ENCODE peak calls at places on chromosomes 13 and 19, in four cellular contexts. W, D, P and H are unnamed samples. For H3K9me3 and H3K36me3, the result is how much of the 10 kb centered on the place peaks cover.

GRCh38 chr19:49057636-49058234 is at the start of gene CGB7:
- DNase-seq in P (peak), W (no peak), D (peak), H (no peak)

GRCh38 chr13:24267801-24268200 is 41.6 kb upstream of the C1QTNF9 start:
- DNase-seq in D (no peak), P (no peak), W (no peak), H (no peak)

GRCh38 chr13:28754698-28755545 is 36.2 kb upstream of the SLC46A3 start:
- DNase-seq in W (peak), P (no peak), D (no peak), H (no peak)

GRCh38 chr19:29260477-29261317 is 47.7 kb upstream of the UQCRFS1 start:
- DNase-seq in W (peak), P (no peak), D (no peak), H (no peak)

GRCh38 chr13:114237415-114238112 is 2.9 kb downstream of the CDC16 start:
- DNase-seq in W (no peak), P (no peak), D (no peak), H (no peak)

GRCh38 chr13:98285317-98285716 is 108.2 kb upstream of the RNF113B start:
- DNase-seq in P (no peak), W (no peak), D (no peak), H (no peak)

GRCh38 chr13:75861786-75862185 is 225.7 kb downstream of the LMO7 start:
- DNase-seq in P (no peak), W (no peak), D (no peak), H (no peak)

GRCh38 chr13:27194895-27195764 is 23.5 kb upstream of the USP12 start:
- DNase-seq in P (no peak), D (no peak), W (no peak), H (no peak)

GRCh38 chr13:79833972-79834371 is 353.0 kb downstream of the NDFIP2 start:
- DNase-seq in D (no peak), P (no peak), W (no peak), H (no peak)

GRCh38 chr19:30092721-30093569 is 150.9 kb downstream of the URI1 start:
- DNase-seq in P (peak), W (no peak), D (no peak), H (no peak)

GRCh38 chr13:29106651-29107050 is 286.5 kb downstream of the MTUS2 start:
- DNase-seq in D (no peak), W (no peak), P (no peak), H (no peak)

GRCh38 chr19:33740811-33741396 is 55.8 kb upstream of the KCTD15 start:
- DNase-seq in D (no peak), P (peak), W (no peak), H (no peak)

GRCh38 chr13:107650081-107650701 is 565.1 kb downstream of the LIG4 start:
- DNase-seq in W (no peak), D (peak), P (peak), H (no peak)

GRCh38 chr13:83753912-83754624 is 128.2 kb downstream of the SLITRK1 start:
- DNase-seq in W (no peak), P (no peak), D (no peak), H (no peak)

GRCh38 chr19:29636553-29637325 is 28.5 kb upstream of the PLEKHF1 start:
- DNase-seq in W (no peak), P (no peak), D (no peak), H (no peak)

GRCh38 chr19:18488838-18489626 is 32.8 kb downstream of the ELL start:
- DNase-seq in D (no peak), P (no peak), W (no peak), H (no peak)

GRCh38 chr13:80054806-80055205 is 286.1 kb downstream of the SPRY2 start:
- DNase-seq in W (no peak), D (no peak), P (no peak), H (no peak)

GRCh38 chr19:47232422-47233211 is 1.6 kb upstream of the BBC3 start:
- DNase-seq in D (no peak), P (no peak), W (no peak), H (no peak)

GRCh38 chr19:8512115-8512967 is 1.6 kb downstream of the ZNF414 start:
- DNase-seq in W (no peak), P (peak), D (no peak), H (no peak)

GRCh38 chr19:27691991-27692390 is 1521.0 kb downstream of the UQCRFS1 start:
- DNase-seq in P (no peak), W (no peak), D (no peak), H (no peak)

GRCh38 chr13:60482012-60482411 is 85.0 kb downstream of the TDRD3 start:
- DNase-seq in W (no peak), D (no peak), P (no peak), H (no peak)

GRCh38 chr19:3672993-3673392 is 27.3 kb downstream of the PIP5K1C start:
- DNase-seq in W (no peak), P (no peak), D (no peak), H (no peak)

DNA sequence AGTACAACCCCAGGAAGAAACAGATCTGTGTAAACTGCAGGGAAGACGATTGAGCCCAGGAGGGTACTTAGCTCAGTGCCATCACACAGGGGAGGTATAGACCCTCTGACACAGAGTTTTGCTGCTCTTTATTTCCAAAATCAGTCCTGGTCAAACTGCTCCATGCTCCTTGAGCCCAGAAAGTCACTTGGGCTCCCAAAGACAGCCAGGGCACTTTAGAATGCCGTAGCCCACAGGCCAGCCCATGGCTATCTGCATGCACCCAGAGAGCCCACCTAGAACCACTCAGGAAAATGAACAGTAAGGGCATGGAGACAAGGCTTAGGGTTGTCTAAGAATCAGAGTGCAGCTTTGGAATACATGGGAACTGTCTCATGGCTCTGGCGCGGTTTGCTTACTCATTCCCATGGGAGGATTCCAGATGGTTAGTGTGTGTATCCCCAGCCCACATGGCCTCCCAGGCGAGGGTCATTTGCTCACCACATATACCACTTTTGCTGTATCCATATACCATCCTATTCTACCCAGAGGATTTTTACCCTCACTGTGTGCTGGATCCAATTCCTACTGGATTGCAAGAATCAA is 14.7 kb upstream of the PDCD5 start:
- DNase-seq in P (no peak), D (no peak), W (no peak), H (no peak)
- H3K9me3 ChIP-seq in P (under half), D (under half), W (under half), H (under half)

DNA sequence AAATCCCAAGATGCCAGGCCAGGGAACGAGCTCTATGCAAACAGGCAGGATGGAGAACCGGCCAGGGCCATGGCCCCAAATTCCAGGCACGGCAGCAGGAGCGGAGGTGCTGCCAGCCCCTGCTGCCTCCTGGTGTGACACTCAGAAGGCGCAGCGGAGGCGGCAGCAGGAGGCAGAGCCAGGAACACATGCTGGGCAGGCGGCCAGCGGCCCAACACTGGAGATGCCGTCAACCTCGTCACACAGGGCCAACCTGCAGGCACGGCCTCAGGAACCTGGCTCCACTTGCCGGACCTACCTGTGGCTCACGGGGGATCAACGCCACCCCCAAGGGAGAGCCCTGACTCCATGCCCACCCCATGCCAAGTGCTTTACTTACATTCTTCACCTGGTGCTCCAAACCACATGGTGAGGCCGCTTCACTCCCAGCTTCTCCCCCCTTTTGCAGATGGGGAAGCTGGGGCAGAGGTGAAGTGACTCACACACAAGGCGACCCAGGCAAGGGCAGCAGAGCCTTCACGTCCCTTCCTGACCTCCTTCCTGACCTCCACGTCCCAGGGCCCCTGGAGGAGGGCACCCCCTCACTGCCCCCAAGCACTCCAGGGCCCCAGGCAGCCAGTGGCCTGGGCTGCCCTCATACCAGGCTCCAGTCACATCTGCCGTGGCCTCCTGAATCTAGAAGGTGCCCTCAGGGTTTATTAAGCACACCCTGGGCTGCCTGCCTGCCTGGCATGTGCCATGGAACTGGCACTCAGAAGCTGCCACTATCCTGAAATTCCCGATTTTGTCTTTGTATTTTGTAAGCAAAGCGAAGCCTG is 43.5 kb downstream of the GGACT start:
- DNase-seq in W (no peak), P (peak), D (no peak), H (no peak)
- H3K36me3 ChIP-seq in W (under half), P (under half), D (under half), H (under half)

DNA sequence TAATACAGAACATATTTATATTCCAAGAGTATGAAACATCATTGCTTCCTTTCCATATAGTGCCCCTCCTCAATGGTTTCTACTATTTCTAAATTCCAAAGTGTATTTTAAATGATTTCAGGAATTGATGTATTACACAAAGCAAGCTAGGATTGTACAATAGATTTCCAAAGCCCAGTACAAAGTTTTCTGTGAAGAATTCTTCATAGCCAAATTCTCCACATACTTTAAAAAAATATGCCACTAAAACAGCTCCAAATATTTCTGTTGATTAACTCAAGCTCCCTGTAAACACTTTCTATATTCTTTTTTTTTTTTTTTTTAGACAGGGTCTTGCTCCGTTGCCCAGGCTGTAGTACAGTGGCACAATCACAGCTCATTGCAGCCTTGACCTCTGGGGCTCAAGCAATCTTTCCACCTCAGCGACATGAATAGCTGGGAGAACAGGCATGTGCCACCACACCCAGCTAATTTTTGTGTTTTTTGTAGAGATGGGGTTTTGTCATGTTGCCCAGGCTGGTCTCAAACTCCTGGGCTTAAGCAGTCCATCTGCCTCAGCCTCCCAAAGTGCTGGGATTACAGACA is 50.6 kb downstream of the ELF1 start:
- DNase-seq in D (no peak), W (no peak), P (no peak), H (no peak)
- H3K27ac ChIP-seq in D (no peak), W (no peak), P (no peak), H (no peak)

GRCh38 chr19:23382955-23383354 is 12.3 kb downstream of the ZNF91 start:
- DNase-seq in D (no peak), P (no peak), W (no peak), H (no peak)

GRCh38 chr19:23384166-23384565 is 11.1 kb downstream of the ZNF91 start:
- DNase-seq in W (no peak), P (no peak), D (no peak), H (no peak)

GRCh38 chr19:23385404-23385803 is 9.9 kb downstream of the ZNF91 start:
- DNase-seq in D (no peak), W (no peak), P (no peak), H (no peak)

GRCh38 chr19:23381114-23381513 is 14.2 kb downstream of the ZNF91 start:
- DNase-seq in P (no peak), D (no peak), W (no peak), H (no peak)

GRCh38 chr19:23384858-23385257 is 10.4 kb downstream of the ZNF91 start:
- DNase-seq in P (no peak), W (no peak), D (no peak), H (no peak)
- H3K9me3 ChIP-seq in P (under half), W (under half), D (under half), H (under half)

GRCh38 chr19:1365306-1365963 is 18.3 kb upstream of the NDUFS7 start:
- DNase-seq in W (no peak), D (no peak), P (no peak), H (no peak)
- H3K36me3 ChIP-seq in W (half or more), D (under half), P (half or more), H (under half)

GRCh38 chr19:17045907-17046502 is 19.4 kb upstream of the CPAMD8 start:
- DNase-seq in P (no peak), W (no peak), D (no peak), H (no peak)
- H3K27ac ChIP-seq in P (no peak), W (no peak), D (no peak), H (no peak)

DNA sequence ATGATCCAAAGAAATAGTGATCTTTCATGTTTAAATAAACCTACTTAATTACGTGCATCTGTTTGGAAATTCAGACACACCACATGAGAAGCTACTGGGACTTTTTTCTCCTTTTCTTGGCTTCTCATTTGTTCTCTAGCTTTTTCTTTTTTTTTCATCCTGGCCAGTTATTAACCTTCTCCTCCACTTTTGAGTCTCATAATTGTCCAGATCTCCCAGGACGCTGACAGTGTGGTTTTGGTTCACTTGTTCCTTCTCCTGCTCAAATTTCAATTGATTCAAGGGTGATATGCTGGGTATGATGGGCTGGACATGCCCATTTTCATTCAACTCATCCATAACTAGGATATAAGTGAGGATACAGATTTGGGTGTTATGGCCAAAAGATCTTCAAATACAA is 152.3 kb downstream of the TM9SF2 start:
- DNase-seq in P (no peak), W (peak), D (no peak), H (no peak)
- H3K9me3 ChIP-seq in P (under half), W (under half), D (under half), H (under half)

DNA sequence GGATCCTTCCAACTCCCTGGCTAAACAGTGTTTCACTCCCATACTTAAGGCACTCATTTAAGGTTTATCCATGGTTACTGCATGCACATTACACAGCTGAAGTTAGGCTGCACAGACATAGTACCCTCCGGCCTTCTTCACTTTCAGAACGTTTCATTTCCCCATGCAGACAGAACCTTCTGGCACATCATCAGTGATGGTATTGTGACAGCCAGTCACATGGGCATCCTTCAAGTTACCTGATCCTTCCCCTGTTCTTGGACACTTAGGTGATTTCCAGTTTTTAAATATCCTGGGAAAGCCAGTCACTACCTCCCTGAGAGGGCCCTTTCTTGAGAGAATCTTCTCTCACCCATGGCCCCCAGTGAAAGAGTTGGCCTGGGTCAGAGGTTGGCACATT is 9.1 kb downstream of the SMIM7 start:
- DNase-seq in W (no peak), D (no peak), P (no peak), H (no peak)
- H3K36me3 ChIP-seq in W (half or more), D (half or more), P (half or more), H (under half)

GRCh38 chr19:13169769-13170168 is 19.6 kb downstream of the IER2 start:
- DNase-seq in W (no peak), P (no peak), D (no peak), H (no peak)

GRCh38 chr19:13173129-13173737 is 23.0 kb downstream of the IER2 start:
- DNase-seq in W (no peak), P (no peak), D (no peak), H (no peak)

GRCh38 chr19:13172335-13173128 is 22.3 kb downstream of the IER2 start:
- DNase-seq in D (peak), W (peak), P (peak), H (peak)

GRCh38 chr19:13176345-13176744 is 26.1 kb downstream of the IER2 start:
- DNase-seq in D (no peak), W (no peak), P (no peak), H (no peak)

DNA sequence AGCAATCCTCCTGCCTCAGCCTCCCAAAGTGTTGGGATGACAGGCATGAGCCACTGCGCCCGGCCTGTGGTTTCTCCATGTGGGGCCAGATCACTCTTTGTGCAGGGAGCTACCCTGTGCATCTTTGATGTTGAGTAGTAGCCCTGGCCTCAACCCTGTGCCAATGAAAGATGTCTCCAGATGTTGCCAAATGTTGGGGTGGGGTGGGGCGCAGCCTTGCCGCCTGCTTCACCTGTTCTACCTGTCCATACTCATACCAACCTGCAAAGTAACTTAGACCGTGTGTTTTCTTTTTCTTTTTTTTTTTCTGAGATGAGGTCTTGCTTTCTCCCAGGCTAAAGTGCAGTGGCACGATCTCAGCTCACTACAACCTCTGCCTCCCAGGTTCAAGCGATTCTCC is 20.9 kb downstream of the IER2 start:
- DNase-seq in W (no peak), P (no peak), D (no peak), H (no peak)
- H3K27ac ChIP-seq in W (no peak), P (no peak), D (peak), H (no peak)